ENCODE peak calls at places on chromosomes 16 and 17, in five cellular contexts. L is activated CD4-positive, alpha-beta T cell treated with anti-CD3 and anti-CD28 coated beads, Interleukin-2, amount 10 ng/mL, durations not matched to agents 7 days and 5 days; R is H54; Y is T-helper 1 cell; V is NCI-H187. B is an unnamed sample.

GRCh38 chr17:31085563-31085962 is 9.2 kb upstream of the NF1 start:
- DNase-seq in L (no peak), R (no peak), V (no peak), Y (no peak), B (no peak)

GRCh38 chr16:85151603-85152413 is 39.5 kb upstream of the CIBAR2 start:
- DNase-seq in V (no peak), Y (no peak), L (no peak), R (peak), B (no peak)

GRCh38 chr17:7138800-7139381 is 24.3 kb upstream of the ASGR2 start:
- DNase-seq in R (no peak), L (no peak), V (no peak), Y (no peak), B (no peak)

GRCh38 chr16:14497245-14498082 is 132.6 kb downstream of the PARN start:
- DNase-seq in V (no peak), Y (no peak), R (no peak), L (no peak), B (no peak)

GRCh38 chr17:47850692-47851573 is at the start of gene SP6:
- DNase-seq in L (peak), Y (peak), R (peak), V (peak), B (no peak)

GRCh38 chr16:27924411-27925118 is 138.9 kb downstream of the GSG1L start:
- DNase-seq in V (no peak), L (no peak), R (no peak), Y (no peak), B (no peak)

GRCh38 chr16:14302031-14302398 is 230.9 kb downstream of the MRTFB start:
- DNase-seq in Y (no peak), R (peak), V (peak), L (no peak), B (peak)

GRCh38 chr17:58332720-58333395 is 4.3 kb upstream of the TSPOAP1 start:
- DNase-seq in V (no peak), L (peak), Y (peak), R (no peak), B (peak)

GRCh38 chr16:73483934-73484712 is 436.2 kb upstream of the ZFHX3 start:
- DNase-seq in L (no peak), V (no peak), R (no peak), Y (no peak), B (no peak)